ENCODE peak calls at places on chromosomes 12 and 14, in seven cellular contexts. X is HepG2, F is K562, S is GM12891, C is SK-N-SH, M is GM12878, I is H1. E is an unnamed sample.

GRCh38 chr14:51595831-51596472 is 55.8 kb upstream of the FRMD6 start:
- DNase-seq in X (no peak), F (no peak), S (no peak), C (no peak), M (no peak), I (no peak), E (no peak)

GRCh38 chr12:42756841-42757661 is 167.5 kb upstream of the PRICKLE1 start:
- DNase-seq in X (no peak), F (no peak), S (no peak), C (no peak), M (no peak), I (peak), E (no peak)

GRCh38 chr12:30515351-30515750 is 180.3 kb downstream of the IPO8 start:
- DNase-seq in X (peak), F (no peak), S (no peak), C (peak), M (no peak), I (no peak), E (no peak)

GRCh38 chr14:50122291-50122690 is 5.9 kb upstream of the VCPKMT start:
- DNase-seq in X (no peak), F (no peak), S (no peak), C (no peak), M (no peak), I (no peak), E (no peak)

GRCh38 chr14:21096889-21097615 is 1.4 kb downstream of the ZNF219 start:
- DNase-seq in X (no peak), F (no peak), S (no peak), C (peak), M (no peak), I (no peak), E (no peak)

GRCh38 chr14:105488781-105489606 is 2.1 kb upstream of the TEDC1 start:
- DNase-seq in X (no peak), F (no peak), S (no peak), C (no peak), M (no peak), I (no peak), E (no peak)

GRCh38 chr14:32724864-32725550 is 213.7 kb upstream of the NPAS3 start:
- DNase-seq in X (no peak), F (no peak), S (no peak), C (no peak), M (no peak), I (no peak), E (no peak)

GRCh38 chr12:51242150-51242549 is 3.5 kb downstream of the DAZAP2 start:
- DNase-seq in X (no peak), F (no peak), S (no peak), C (no peak), M (no peak), I (no peak), E (no peak)

GRCh38 chr14:85154714-85155113 is 375.2 kb upstream of the FLRT2 start:
- DNase-seq in X (no peak), F (no peak), S (no peak), C (no peak), M (no peak), I (no peak), E (no peak)

GRCh38 chr14:104281768-104282301 is 143.4 kb downstream of the KIF26A start:
- DNase-seq in X (no peak), F (no peak), S (no peak), C (no peak), M (no peak), I (no peak), E (no peak)

GRCh38 chr12:103626498-103626897 is 39.4 kb downstream of the STAB2 start:
- DNase-seq in X (peak), F (no peak), S (no peak), C (peak), M (no peak), I (no peak), E (no peak)

GRCh38 chr12:90102957-90103652 is 394.5 kb upstream of the ATP2B1 start:
- DNase-seq in X (peak), F (no peak), S (no peak), C (peak), M (peak), I (no peak), E (no peak)
- TF ChIP-seq TAF1 in X (no peak), F (no peak), S (no peak), C (no peak), M (no peak), I (no peak), E (no peak)

GRCh38 chr12:110600254-110600653 is 13.7 kb upstream of the TCTN1 start:
- DNase-seq in X (peak), F (no peak), S (no peak), C (peak), M (no peak), I (no peak), E (no peak)
- TF ChIP-seq TAF1 in X (no peak), F (no peak), S (no peak), C (no peak), M (no peak), I (no peak), E (no peak)

GRCh38 chr12:26374934-26375333 is 179.6 kb downstream of the SSPN start:
- DNase-seq in X (no peak), F (no peak), S (no peak), C (no peak), M (no peak), I (no peak), E (no peak)
- TF ChIP-seq TAF1 in X (no peak), F (no peak), S (no peak), C (no peak), M (no peak), I (no peak), E (no peak)

GRCh38 chr14:93305708-93306418 is 27.0 kb downstream of the BTBD7 start:
- DNase-seq in X (no peak), F (no peak), S (no peak), C (no peak), M (no peak), I (no peak), E (no peak)
- TF ChIP-seq TAF1 in X (no peak), F (no peak), S (no peak), C (no peak), M (no peak), I (no peak), E (no peak)

E was measured in GM12892.